ENCODE peak calls at places on chromosome 3, in five cellular contexts. V is cardiac muscle cell; B is activated T-cell treated with anti-CD3 and anti-CD28 coated beads for 4 hours; I is activated T-helper 9 cell treated with anti-CD3 and anti-CD28 coated beads, Interleukin-2, amount 50 U/mL, for 16 hours; A is Caki2. N is an unnamed sample.
A peak's percentile ranks its signal among the peaks of the same experiment; 100 is the strongest.

GRCh38 chr3:152621006-152621868 is 213.7 kb upstream of the P2RY1 start:
- DNase-seq in V (no peak), B (no peak), I (no peak), A (no peak), N (no peak)

GRCh38 chr3:190012314-190012782 is 108.3 kb downstream of the P3H2 start:
- DNase-seq in V (peak; percentile 52), B (no peak), I (no peak), A (peak; percentile 88), N (no peak)

GRCh38 chr3:194843543-194843942 is 157.9 kb downstream of the FAM43A start:
- DNase-seq in V (no peak), B (no peak), I (no peak), A (no peak), N (no peak)

GRCh38 chr3:73727117-73727802 is 102.5 kb upstream of the PDZRN3 start:
- DNase-seq in V (peak; percentile 94), B (no peak), I (no peak), A (no peak), N (no peak)

GRCh38 chr3:114880078-114880477 is 267.0 kb downstream of the ZBTB20 start:
- DNase-seq in V (no peak), B (no peak), I (no peak), A (no peak), N (no peak)

GRCh38 chr3:24475945-24476344 is 18.7 kb downstream of the THRB start:
- DNase-seq in V (no peak), B (no peak), I (no peak), A (no peak), N (no peak)

GRCh38 chr3:4680881-4681300 is 187.7 kb downstream of the ITPR1 start:
- DNase-seq in V (peak; percentile 42), B (no peak), I (no peak), A (no peak), N (no peak)

GRCh38 chr3:157099337-157100078 is 60.4 kb downstream of the CCNL1 start:
- DNase-seq in V (peak; percentile 54), B (no peak), I (no peak), A (no peak), N (no peak)

GRCh38 chr3:4303187-4304123 is at the start of gene SETMAR:
- DNase-seq in V (peak; percentile 95), B (peak; percentile 80), I (peak; percentile 74), A (peak; percentile 82), N (peak; percentile 66)

GRCh38 chr3:151856106-151856505 is 17.3 kb upstream of the SUCNR1 start:
- DNase-seq in V (no peak), B (no peak), I (no peak), A (no peak), N (no peak)

GRCh38 chr3:138872632-138873031 is 37.9 kb upstream of the PIK3CB start:
- DNase-seq in V (no peak), B (no peak), I (no peak), A (no peak), N (no peak)

GRCh38 chr3:177150970-177151627 is 46.2 kb downstream of the TBL1XR1 start:
- DNase-seq in V (peak; percentile 84), B (no peak), I (no peak), A (peak; percentile 60), N (no peak)

GRCh38 chr3:33380653-33381052 is 59.6 kb downstream of the UBP1 start:
- DNase-seq in V (no peak), B (no peak), I (no peak), A (peak; percentile 37), N (no peak)

GRCh38 chr3:39146611-39147373 is 6.6 kb downstream of the CSRNP1 start:
- DNase-seq in V (peak; percentile 94), B (peak; percentile 69), I (peak; percentile 68), A (peak; percentile 88), N (peak; percentile 55)

GRCh38 chr3:119795849-119796248 is 13.9 kb downstream of the NR1I2 start:
- DNase-seq in V (no peak), B (no peak), I (no peak), A (no peak), N (no peak)

GRCh38 chr3:175325440-175325839 is 466.3 kb downstream of the NAALADL2 start:
- DNase-seq in V (no peak), B (no peak), I (no peak), A (no peak), N (no peak)

N was measured in T-helper 22 cell.